ENCODE peak calls at places on chromosomes 2 and 18, in seven cellular contexts. U, D, F, Q, K, M and Z are unnamed samples.

GRCh38 chr2:6937582-6937981 is 20.4 kb downstream of the RNF144A start:
- DNase-seq in K (no peak), M (no peak), D (no peak), Q (no peak), U (no peak), F (no peak), Z (no peak)

GRCh38 chr18:35695384-35695783 is 113.8 kb downstream of the GALNT1 start:
- DNase-seq in D (no peak), Q (no peak), U (no peak), K (no peak), F (no peak), M (no peak), Z (no peak)

GRCh38 chr2:71455011-71455740 is 1.8 kb downstream of the DYSF start:
- DNase-seq in M (no peak), Q (no peak), D (no peak), U (no peak), F (no peak), K (no peak), Z (no peak)

GRCh38 chr2:100137318-100137717 is 5.1 kb downstream of the AFF3 start:
- DNase-seq in K (no peak), M (no peak), Q (no peak), D (no peak), F (no peak), U (no peak), Z (no peak)

GRCh38 chr2:43838560-43839267 is at the start of the genes ABCG5 and ABCG8:
- DNase-seq in Q (no peak), D (no peak), F (no peak), K (no peak), U (no peak), M (peak), Z (no peak)

GRCh38 chr2:23475036-23475435 is 90.1 kb downstream of the KLHL29 start:
- DNase-seq in M (no peak), U (no peak), F (no peak), Q (no peak), D (no peak), K (no peak), Z (no peak)

GRCh38 chr2:223952280-223952968 is 4.8 kb upstream of the MRPL44 start:
- DNase-seq in Q (no peak), U (no peak), K (no peak), F (no peak), M (no peak), D (no peak), Z (no peak)

GRCh38 chr2:75586971-75587370 is 26.2 kb upstream of the EVA1A start:
- DNase-seq in M (no peak), D (no peak), F (no peak), U (no peak), Q (no peak), K (no peak), Z (no peak)

GRCh38 chr2:172148246-172148645 is 45.5 kb upstream of the DLX2 start:
- DNase-seq in U (no peak), F (no peak), K (peak), D (no peak), Q (peak), M (no peak), Z (no peak)

GRCh38 chr2:224190871-224191270 is 151.8 kb upstream of the SERPINE2 start:
- DNase-seq in F (no peak), Q (peak), K (peak), U (peak), D (no peak), M (no peak), Z (peak)

GRCh38 chr2:200138386-200139184 is 167.9 kb upstream of the SPATS2L start:
- DNase-seq in Q (peak), D (no peak), U (no peak), M (no peak), F (no peak), K (peak), Z (peak)

GRCh38 chr2:234145057-234145456 is 94.6 kb downstream of the SPP2 start:
- DNase-seq in F (no peak), Q (no peak), K (no peak), M (no peak), D (no peak), U (no peak), Z (no peak)

GRCh38 chr18:45373286-45373880 is 241.9 kb upstream of the SLC14A2 start:
- DNase-seq in K (peak), M (no peak), D (no peak), F (no peak), U (no peak), Q (no peak), Z (no peak)

GRCh38 chr2:19256239-19256638 is 102.2 kb downstream of the OSR1 start:
- DNase-seq in U (no peak), D (no peak), Q (peak), M (no peak), K (peak), F (peak), Z (peak)

GRCh38 chr2:152584301-152584700 is 133.0 kb downstream of the PRPF40A start:
- DNase-seq in F (no peak), U (no peak), Q (no peak), D (no peak), M (no peak), K (peak), Z (peak)

GRCh38 chr2:237491515-237492118 is 4.6 kb downstream of the MLPH start:
- DNase-seq in D (no peak), K (no peak), Q (no peak), F (no peak), U (no peak), M (no peak), Z (no peak)

GRCh38 chr2:235597081-235597615 is 103.3 kb downstream of the AGAP1 start:
- DNase-seq in U (no peak), Q (no peak), K (no peak), F (no peak), M (no peak), D (no peak), Z (no peak)

GRCh38 chr2:27888790-27889189 is 1.4 kb downstream of the RBKS start:
- DNase-seq in F (no peak), D (no peak), U (no peak), Q (peak), M (no peak), K (peak), Z (peak)

GRCh38 chr2:171107803-171108202 is 52.9 kb downstream of the TLK1 start:
- DNase-seq in F (no peak), Q (no peak), D (no peak), K (no peak), M (no peak), U (no peak), Z (no peak)

GRCh38 chr2:215680605-215681598 is 245.0 kb upstream of the FN1 start:
- DNase-seq in D (no peak), F (peak), Q (peak), K (peak), U (no peak), M (peak), Z (peak)

GRCh38 chr2:44953686-44953976 is 12.1 kb downstream of the SIX3 start:
- DNase-seq in Q (no peak), K (no peak), F (no peak), M (no peak), U (no peak), D (no peak), Z (no peak)

GRCh38 chr2:191593622-191594416 is 84.1 kb upstream of the NABP1 start:
- DNase-seq in M (no peak), Q (peak), D (no peak), U (no peak), K (peak), F (peak), Z (no peak)

GRCh38 chr2:186882511-186883071 is 33.6 kb upstream of the ZSWIM2 start:
- DNase-seq in D (no peak), U (no peak), M (no peak), F (no peak), K (no peak), Q (no peak), Z (peak)

GRCh38 chr18:21740474-21740723 is 193 bp upstream of the MIB1 start:
- DNase-seq in M (peak), K (peak), Q (peak), F (peak), D (peak), U (peak), Z (peak)

GRCh38 chr2:103959174-103960125 is 894.5 kb upstream of the POU3F3 start:
- DNase-seq in Q (peak), K (peak), D (peak), M (peak), F (no peak), U (peak), Z (no peak)

GRCh38 chr2:39778233-39778632 is 825 bp downstream of the THUMPD2 start:
- DNase-seq in K (no peak), D (no peak), M (no peak), F (no peak), U (no peak), Q (no peak), Z (no peak)

GRCh38 chr2:230932556-230933511 is 7.8 kb upstream of the GPR55 start:
- DNase-seq in K (no peak), M (no peak), F (no peak), U (peak), Q (peak), D (no peak), Z (peak)

GRCh38 chr18:76460482-76460881 is 34.6 kb downstream of the ZNF516 start:
- DNase-seq in D (no peak), U (peak), M (no peak), F (no peak), Q (peak), K (peak), Z (peak)

GRCh38 chr18:9734189-9734588 is 26.1 kb downstream of the RAB31 start:
- DNase-seq in D (no peak), F (peak), K (no peak), M (peak), Q (no peak), U (no peak), Z (no peak)

GRCh38 chr18:9683418-9684396 is 24.4 kb upstream of the RAB31 start:
- DNase-seq in F (peak), U (peak), M (no peak), K (peak), Q (peak), D (peak), Z (peak)

GRCh38 chr2:40210344-40210967 is 241.4 kb downstream of the SLC8A1 start:
- DNase-seq in Q (no peak), D (no peak), M (no peak), K (no peak), F (no peak), U (no peak), Z (no peak)

GRCh38 chr2:241110607-241111442 is 8.7 kb upstream of the MTERF4 start:
- DNase-seq in F (no peak), M (no peak), U (no peak), D (no peak), K (no peak), Q (no peak), Z (no peak)

GRCh38 chr2:224646242-224646846 is 61.2 kb upstream of the CUL3 start:
- DNase-seq in M (no peak), F (no peak), D (peak), K (no peak), Q (no peak), U (no peak), Z (no peak)

GRCh38 chr18:57843403-57843802 is 40.3 kb upstream of the ATP8B1 start:
- DNase-seq in M (no peak), F (no peak), Q (no peak), D (no peak), U (no peak), K (no peak), Z (no peak)

GRCh38 chr2:9781252-9781651 is 62.0 kb upstream of the TAF1B start:
- DNase-seq in U (no peak), D (no peak), M (no peak), K (no peak), F (peak), Q (peak), Z (no peak)

GRCh38 chr2:72886505-72887031 is 640 bp upstream of the SPR start:
- DNase-seq in D (no peak), K (no peak), M (no peak), Q (no peak), F (no peak), U (no peak), Z (no peak)
- H3K4me3 ChIP-seq in D (peak), K (peak), M (peak), Q (peak), F (peak), U (peak), Z (peak)

GRCh38 chr18:50051288-50051687 is 143.7 kb downstream of the MYO5B start:
- DNase-seq in M (no peak), Q (no peak), U (peak), F (no peak), D (peak), K (no peak), Z (peak)
- TF ChIP-seq CTCF in M (peak), Q (no peak), U (no peak), F (peak), D (peak), K (no peak), Z (no peak)

DNA sequence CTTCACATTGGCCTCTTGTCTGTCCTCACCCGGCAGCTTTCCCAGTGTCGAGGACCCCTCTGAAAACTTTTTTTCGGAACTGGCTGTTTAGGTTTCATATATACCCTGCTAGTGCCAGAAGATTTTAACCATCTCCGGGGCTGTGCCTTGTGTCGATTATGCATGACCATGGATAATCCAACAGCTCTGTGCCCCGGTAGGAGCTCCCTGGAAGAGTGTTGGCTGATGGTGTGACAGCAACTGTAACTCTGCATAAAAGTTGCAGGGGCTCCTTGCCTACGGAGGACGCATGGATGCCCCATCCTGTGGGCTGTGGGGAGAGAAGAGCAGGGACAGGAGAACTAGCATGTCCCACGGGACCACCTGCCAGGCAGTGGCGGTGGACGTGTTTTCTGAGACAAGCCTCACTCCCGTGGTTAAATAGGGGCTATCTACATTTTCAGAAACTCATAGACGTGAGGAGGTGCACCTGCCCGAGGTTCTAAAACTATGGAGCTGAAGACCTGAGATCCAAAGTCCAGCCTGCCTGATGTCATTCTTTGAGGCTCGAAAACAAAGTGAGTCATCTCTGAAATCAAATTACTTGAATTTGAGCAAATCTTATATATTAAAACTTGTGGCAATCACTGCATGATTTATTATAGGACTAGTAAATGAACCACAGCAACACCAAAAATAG is 437.2 kb upstream of the HS6ST1 start:
- DNase-seq in D (no peak), U (no peak), Q (no peak), M (no peak), F (no peak), K (no peak), Z (no peak)
- H3K4me3 ChIP-seq in D (no peak), U (no peak), Q (no peak), M (no peak), F (no peak), K (no peak), Z (no peak)

GRCh38 chr18:46408334-46408987 is 248.6 kb downstream of the LOXHD1 start:
- DNase-seq in Q (no peak), D (peak), M (no peak), F (no peak), U (no peak), K (no peak), Z (no peak)
- TF ChIP-seq CTCF in Q (no peak), D (peak), M (peak), F (no peak), U (no peak), K (no peak), Z (no peak)

GRCh38 chr2:188292446-188293239 is 969 bp downstream of the GULP1 start:
- DNase-seq in F (peak), U (peak), Q (peak), M (peak), D (peak), K (peak), Z (peak)

GRCh38 chr2:188291617-188292445 is at the start of gene GULP1:
- DNase-seq in D (peak), M (peak), U (peak), Q (peak), F (peak), K (peak), Z (peak)

GRCh38 chr2:188293601-188294482 is 2.2 kb downstream of the GULP1 start:
- DNase-seq in M (peak), Q (peak), U (peak), D (peak), K (peak), F (peak), Z (peak)

GRCh38 chr2:188295067-188295685 is 3.5 kb downstream of the GULP1 start:
- DNase-seq in D (no peak), K (no peak), U (no peak), M (no peak), F (no peak), Q (no peak), Z (no peak)

DNA sequence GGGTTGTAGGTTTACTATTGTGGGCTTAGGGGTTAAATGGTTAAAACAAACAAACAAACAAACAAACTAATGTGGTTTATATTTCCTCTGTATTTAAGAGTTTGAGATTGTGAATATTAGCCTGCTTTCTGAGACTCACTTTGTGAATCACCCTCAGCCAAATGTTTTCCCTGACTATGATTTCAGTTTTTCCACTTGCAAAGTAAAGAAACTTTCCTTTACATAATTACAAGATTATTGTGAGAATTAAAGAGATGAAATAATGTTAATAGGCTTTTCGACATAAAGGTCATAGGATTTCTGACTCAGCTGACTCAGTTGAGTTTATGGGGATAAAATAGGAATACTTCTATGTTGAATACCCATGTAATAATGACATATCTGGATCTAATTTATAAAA is 2.9 kb downstream of the GULP1 start:
- DNase-seq in U (no peak), D (no peak), M (no peak), K (peak), Q (no peak), F (no peak), Z (peak)
- H3K4me3 ChIP-seq in U (peak), D (peak), M (no peak), K (peak), Q (no peak), F (peak), Z (peak)

DNA sequence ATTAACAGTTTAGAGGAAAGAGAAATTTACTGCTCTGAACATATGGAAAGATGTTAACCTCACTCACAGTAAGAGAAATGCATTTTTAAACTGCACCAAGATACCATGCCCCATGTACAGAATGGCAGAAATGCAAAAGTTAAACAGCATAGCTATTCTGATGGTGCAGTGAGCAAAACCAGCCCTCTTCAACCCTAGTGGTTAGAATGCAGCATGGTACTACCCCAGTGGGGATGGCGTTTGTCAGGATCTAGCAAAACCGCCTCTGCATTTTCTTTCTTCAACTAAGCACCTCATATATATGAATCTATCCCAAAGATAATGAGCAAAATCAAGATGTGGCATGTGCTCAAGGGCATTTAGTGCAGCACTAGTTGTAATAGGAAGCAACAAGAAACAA is 98.0 kb downstream of the MGAT5 start:
- DNase-seq in M (no peak), Q (no peak), D (no peak), F (no peak), K (no peak), U (no peak), Z (no peak)
- TF ChIP-seq CTCF in M (no peak), Q (no peak), D (no peak), F (no peak), K (no peak), U (no peak), Z (no peak)